ENCODE peak calls at places on chromosome 1, in six cellular contexts. X is upper lobe of right lung, Q is uterus, M is AG08396, P is brain pericyte, T is cardiac fibroblast. O is an unnamed sample.

GRCh38 chr1:181099152-181100014 is 10.9 kb downstream of the IER5 start:
- DNase-seq in X (no peak), Q (no peak), M (no peak), P (no peak), T (peak), O (peak)

GRCh38 chr1:24641646-24642151 is 1.4 kb upstream of the SRRM1 start:
- DNase-seq in X (peak), Q (peak), M (peak), P (no peak), T (peak), O (no peak)

GRCh38 chr1:245888809-245889208 is 618.3 kb downstream of the SMYD3 start:
- DNase-seq in X (no peak), Q (no peak), M (no peak), P (no peak), T (peak), O (no peak)

GRCh38 chr1:86324423-86324822 is 71.7 kb downstream of the ODF2L start:
- DNase-seq in X (no peak), Q (no peak), M (no peak), P (no peak), T (no peak), O (no peak)

GRCh38 chr1:39652105-39652504 is 12.7 kb upstream of the HEYL start:
- DNase-seq in X (no peak), Q (no peak), M (no peak), P (no peak), T (peak), O (no peak)

GRCh38 chr1:20442920-20443625 is 42.9 kb downstream of the CAMK2N1 start:
- DNase-seq in X (peak), Q (no peak), M (peak), P (no peak), T (no peak), O (no peak)

GRCh38 chr1:3015744-3016143 is 5.5 kb upstream of the ACTRT2 start:
- DNase-seq in X (no peak), Q (no peak), M (no peak), P (no peak), T (no peak), O (no peak)

GRCh38 chr1:20385630-20386029 is 95.0 kb downstream of the VWA5B1 start:
- DNase-seq in X (no peak), Q (no peak), M (no peak), P (no peak), T (no peak), O (no peak)

GRCh38 chr1:81004011-81004410 is 796.7 kb upstream of the ADGRL2 start:
- DNase-seq in X (no peak), Q (no peak), M (no peak), P (no peak), T (no peak), O (no peak)

GRCh38 chr1:54126271-54126815 is 26.5 kb downstream of the CDCP2 start:
- DNase-seq in X (no peak), Q (no peak), M (no peak), P (no peak), T (peak), O (no peak)

GRCh38 chr1:17668638-17669175 is 86.4 kb upstream of the ACTL8 start:
- DNase-seq in X (no peak), Q (no peak), M (no peak), P (no peak), T (no peak), O (no peak)

GRCh38 chr1:50047916-50048694 is 24.4 kb upstream of the AGBL4 start:
- DNase-seq in X (peak), Q (no peak), M (no peak), P (no peak), T (no peak), O (no peak)

GRCh38 chr1:2821970-2822620 is 20.6 kb upstream of the TTC34 start:
- DNase-seq in X (no peak), Q (no peak), M (no peak), P (no peak), T (no peak), O (no peak)

GRCh38 chr1:59814901-59815825 is at the start of gene HOOK1:
- DNase-seq in X (peak), Q (no peak), M (no peak), P (no peak), T (no peak), O (peak)

GRCh38 chr1:159200759-159201158 is 3.9 kb upstream of the ACKR1 start:
- DNase-seq in X (no peak), Q (no peak), M (no peak), P (no peak), T (no peak), O (no peak)

GRCh38 chr1:58925247-58925646 is 141.4 kb upstream of the JUN start:
- DNase-seq in X (no peak), Q (no peak), M (no peak), P (no peak), T (no peak), O (no peak)

GRCh38 chr1:64933296-64934070 is 32.9 kb downstream of the JAK1 start:
- DNase-seq in X (no peak), Q (peak), M (peak), P (peak), T (peak), O (no peak)

GRCh38 chr1:182588460-182589396 is at the start of gene RNASEL:
- DNase-seq in X (peak), Q (peak), M (peak), P (no peak), T (peak), O (peak)

GRCh38 chr1:14713077-14713476 is 114.6 kb downstream of the KAZN start:
- DNase-seq in X (no peak), Q (no peak), M (no peak), P (no peak), T (no peak), O (no peak)

GRCh38 chr1:12179111-12179519 is 12.3 kb downstream of the TNFRSF1B start:
- DNase-seq in X (no peak), Q (peak), M (peak), P (no peak), T (no peak), O (no peak)

GRCh38 chr1:31931241-31932225 is 6.6 kb downstream of the PTP4A2 start:
- DNase-seq in X (no peak), Q (no peak), M (peak), P (no peak), T (peak), O (no peak)

GRCh38 chr1:162562452-162562828 is 918 bp downstream of the UAP1 start:
- DNase-seq in X (no peak), Q (peak), M (peak), P (no peak), T (peak), O (no peak)

GRCh38 chr1:194717941-194718340 is 1531.5 kb upstream of the B3GALT2 start:
- DNase-seq in X (no peak), Q (no peak), M (no peak), P (no peak), T (no peak), O (no peak)

GRCh38 chr1:53572061-53572801 is 113.0 kb downstream of the DMRTB1 start:
- DNase-seq in X (peak), Q (no peak), M (peak), P (no peak), T (peak), O (peak)

GRCh38 chr1:109181085-109181806 is 32.5 kb upstream of the SARS1 start:
- DNase-seq in X (no peak), Q (no peak), M (peak), P (no peak), T (peak), O (no peak)

GRCh38 chr1:153404768-153405167 is 11.6 kb upstream of the S100A7A start:
- DNase-seq in X (peak), Q (no peak), M (peak), P (no peak), T (peak), O (no peak)

GRCh38 chr1:64983110-64983509 is 16.8 kb upstream of the JAK1 start:
- DNase-seq in X (no peak), Q (no peak), M (peak), P (no peak), T (peak), O (no peak)

GRCh38 chr1:84504580-84505021 is 1.6 kb upstream of the SPATA1 start:
- DNase-seq in X (no peak), Q (no peak), M (peak), P (no peak), T (peak), O (no peak)

GRCh38 chr1:94617139-94617805 is 75.7 kb upstream of the F3 start:
- DNase-seq in X (no peak), Q (no peak), M (no peak), P (no peak), T (peak), O (no peak)

GRCh38 chr1:244050835-244051444 is at the start of gene ZBTB18:
- DNase-seq in X (no peak), Q (no peak), M (no peak), P (peak), T (peak), O (no peak)

GRCh38 chr1:40379785-40380452 is 6.4 kb downstream of the SMAP2 start:
- DNase-seq in X (no peak), Q (no peak), M (no peak), P (no peak), T (peak), O (no peak)

GRCh38 chr1:176539018-176539417 is 76.0 kb downstream of the PAPPA2 start:
- DNase-seq in X (no peak), Q (no peak), M (no peak), P (no peak), T (no peak), O (no peak)